ENCODE peak calls at places on chromosome 2, in nine cellular contexts. One of them, this sample, is unnamed.

GRCh38 chr2:218569661-218570500 is 1.2 kb downstream of the CNOT9 start:
- DNase-seq in NCI-H1417: peak; percentile 66
- DNase-seq in stimulated activated CD8-positive, alpha-beta memory T cell treated with anti-CD3 and anti-CD28 coated beads, Interleukin-4, amount 100 ng/mL, for 4 hours: no peak
- DNase-seq in activated CD4-positive, alpha-beta T cell treated with anti-CD3 and anti-CD28 coated beads for 36 hours: peak; percentile 24
- DNase-seq in frontal cortex: no peak
- DNase-seq in EH: peak; percentile 48
- DNase-seq in posterior cingulate gyrus: no peak
- DNase-seq in stimulated activated naive CD4-positive, alpha-beta T cell treated with Interleukin-2 at 50 U/mL for 16 hours: no peak
- DNase-seq in mesenteric fat pad: no peak
- DNase-seq in this sample: no peak

GRCh38 chr2:37090019-37090477 is 5.7 kb downstream of the GPATCH11 start:
- DNase-seq in NCI-H1417: no peak
- DNase-seq in stimulated activated CD8-positive, alpha-beta memory T cell treated with anti-CD3 and anti-CD28 coated beads, Interleukin-4, amount 100 ng/mL, for 4 hours: no peak
- DNase-seq in activated CD4-positive, alpha-beta T cell treated with anti-CD3 and anti-CD28 coated beads for 36 hours: no peak
- DNase-seq in frontal cortex: no peak
- DNase-seq in EH: no peak
- DNase-seq in posterior cingulate gyrus: no peak
- DNase-seq in stimulated activated naive CD4-positive, alpha-beta T cell treated with Interleukin-2 at 50 U/mL for 16 hours: no peak
- DNase-seq in mesenteric fat pad: no peak
- DNase-seq in this sample: no peak

GRCh38 chr2:41595235-41595634 is 452.6 kb upstream of the PKDCC start:
- DNase-seq in NCI-H1417: no peak
- DNase-seq in stimulated activated CD8-positive, alpha-beta memory T cell treated with anti-CD3 and anti-CD28 coated beads, Interleukin-4, amount 100 ng/mL, for 4 hours: no peak
- DNase-seq in activated CD4-positive, alpha-beta T cell treated with anti-CD3 and anti-CD28 coated beads for 36 hours: no peak
- DNase-seq in frontal cortex: no peak
- DNase-seq in EH: no peak
- DNase-seq in posterior cingulate gyrus: no peak
- DNase-seq in stimulated activated naive CD4-positive, alpha-beta T cell treated with Interleukin-2 at 50 U/mL for 16 hours: no peak
- DNase-seq in mesenteric fat pad: no peak
- DNase-seq in this sample: no peak

GRCh38 chr2:61877571-61878245 is 10.7 kb downstream of the CCT4 start:
- DNase-seq in NCI-H1417: no peak
- DNase-seq in stimulated activated CD8-positive, alpha-beta memory T cell treated with anti-CD3 and anti-CD28 coated beads, Interleukin-4, amount 100 ng/mL, for 4 hours: no peak
- DNase-seq in activated CD4-positive, alpha-beta T cell treated with anti-CD3 and anti-CD28 coated beads for 36 hours: no peak
- DNase-seq in frontal cortex: no peak
- DNase-seq in EH: no peak
- DNase-seq in posterior cingulate gyrus: no peak
- DNase-seq in stimulated activated naive CD4-positive, alpha-beta T cell treated with Interleukin-2 at 50 U/mL for 16 hours: no peak
- DNase-seq in mesenteric fat pad: no peak
- DNase-seq in this sample: no peak

GRCh38 chr2:58925676-58926081 is 684.6 kb upstream of the FANCL start:
- DNase-seq in NCI-H1417: no peak
- DNase-seq in stimulated activated CD8-positive, alpha-beta memory T cell treated with anti-CD3 and anti-CD28 coated beads, Interleukin-4, amount 100 ng/mL, for 4 hours: no peak
- DNase-seq in activated CD4-positive, alpha-beta T cell treated with anti-CD3 and anti-CD28 coated beads for 36 hours: no peak
- DNase-seq in frontal cortex: no peak
- DNase-seq in EH: peak; percentile 87
- DNase-seq in posterior cingulate gyrus: peak; percentile 91
- DNase-seq in stimulated activated naive CD4-positive, alpha-beta T cell treated with Interleukin-2 at 50 U/mL for 16 hours: no peak
- DNase-seq in mesenteric fat pad: no peak
- DNase-seq in this sample: no peak

GRCh38 chr2:47003641-47004427 is 88.2 kb upstream of the MCFD2 start:
- DNase-seq in NCI-H1417: no peak
- DNase-seq in stimulated activated CD8-positive, alpha-beta memory T cell treated with anti-CD3 and anti-CD28 coated beads, Interleukin-4, amount 100 ng/mL, for 4 hours: no peak
- DNase-seq in activated CD4-positive, alpha-beta T cell treated with anti-CD3 and anti-CD28 coated beads for 36 hours: no peak
- DNase-seq in frontal cortex: no peak
- DNase-seq in EH: peak; percentile 59
- DNase-seq in posterior cingulate gyrus: no peak
- DNase-seq in stimulated activated naive CD4-positive, alpha-beta T cell treated with Interleukin-2 at 50 U/mL for 16 hours: no peak
- DNase-seq in mesenteric fat pad: no peak
- DNase-seq in this sample: no peak

GRCh38 chr2:221655279-221655678 is 83.2 kb upstream of the EPHA4 start:
- DNase-seq in NCI-H1417: no peak
- DNase-seq in stimulated activated CD8-positive, alpha-beta memory T cell treated with anti-CD3 and anti-CD28 coated beads, Interleukin-4, amount 100 ng/mL, for 4 hours: no peak
- DNase-seq in activated CD4-positive, alpha-beta T cell treated with anti-CD3 and anti-CD28 coated beads for 36 hours: no peak
- DNase-seq in frontal cortex: no peak
- DNase-seq in EH: no peak
- DNase-seq in posterior cingulate gyrus: no peak
- DNase-seq in stimulated activated naive CD4-positive, alpha-beta T cell treated with Interleukin-2 at 50 U/mL for 16 hours: no peak
- DNase-seq in mesenteric fat pad: no peak
- DNase-seq in this sample: no peak

GRCh38 chr2:148720501-148720998 is 76.0 kb downstream of the EPC2 start:
- DNase-seq in NCI-H1417: no peak
- DNase-seq in stimulated activated CD8-positive, alpha-beta memory T cell treated with anti-CD3 and anti-CD28 coated beads, Interleukin-4, amount 100 ng/mL, for 4 hours: no peak
- DNase-seq in activated CD4-positive, alpha-beta T cell treated with anti-CD3 and anti-CD28 coated beads for 36 hours: peak; percentile 44
- DNase-seq in frontal cortex: no peak
- DNase-seq in EH: peak; percentile 18
- DNase-seq in posterior cingulate gyrus: peak; percentile 89
- DNase-seq in stimulated activated naive CD4-positive, alpha-beta T cell treated with Interleukin-2 at 50 U/mL for 16 hours: no peak
- DNase-seq in mesenteric fat pad: no peak
- DNase-seq in this sample: no peak

GRCh38 chr2:70726947-70727725 is 40.9 kb downstream of the ADD2 start:
- DNase-seq in NCI-H1417: no peak
- DNase-seq in stimulated activated CD8-positive, alpha-beta memory T cell treated with anti-CD3 and anti-CD28 coated beads, Interleukin-4, amount 100 ng/mL, for 4 hours: no peak
- DNase-seq in activated CD4-positive, alpha-beta T cell treated with anti-CD3 and anti-CD28 coated beads for 36 hours: no peak
- DNase-seq in frontal cortex: no peak
- DNase-seq in EH: peak; percentile 23
- DNase-seq in posterior cingulate gyrus: no peak
- DNase-seq in stimulated activated naive CD4-positive, alpha-beta T cell treated with Interleukin-2 at 50 U/mL for 16 hours: no peak
- DNase-seq in mesenteric fat pad: no peak
- DNase-seq in this sample: no peak

GRCh38 chr2:56741601-56742102 is 557.9 kb downstream of the CCDC85A start:
- DNase-seq in NCI-H1417: no peak
- DNase-seq in stimulated activated CD8-positive, alpha-beta memory T cell treated with anti-CD3 and anti-CD28 coated beads, Interleukin-4, amount 100 ng/mL, for 4 hours: no peak
- DNase-seq in activated CD4-positive, alpha-beta T cell treated with anti-CD3 and anti-CD28 coated beads for 36 hours: no peak
- DNase-seq in frontal cortex: no peak
- DNase-seq in EH: peak; percentile 96
- DNase-seq in posterior cingulate gyrus: peak; percentile 86
- DNase-seq in stimulated activated naive CD4-positive, alpha-beta T cell treated with Interleukin-2 at 50 U/mL for 16 hours: no peak
- DNase-seq in mesenteric fat pad: no peak
- DNase-seq in this sample: no peak

GRCh38 chr2:121088251-121089004 is 196.6 kb downstream of the TFCP2L1 start:
- DNase-seq in NCI-H1417: no peak
- DNase-seq in stimulated activated CD8-positive, alpha-beta memory T cell treated with anti-CD3 and anti-CD28 coated beads, Interleukin-4, amount 100 ng/mL, for 4 hours: no peak
- DNase-seq in activated CD4-positive, alpha-beta T cell treated with anti-CD3 and anti-CD28 coated beads for 36 hours: no peak
- DNase-seq in frontal cortex: no peak
- DNase-seq in EH: no peak
- DNase-seq in posterior cingulate gyrus: peak; percentile 68
- DNase-seq in stimulated activated naive CD4-positive, alpha-beta T cell treated with Interleukin-2 at 50 U/mL for 16 hours: no peak
- DNase-seq in mesenteric fat pad: no peak
- DNase-seq in this sample: no peak

GRCh38 chr2:65991332-65991731 is 443.6 kb upstream of the MEIS1 start:
- DNase-seq in NCI-H1417: peak; percentile 63
- DNase-seq in stimulated activated CD8-positive, alpha-beta memory T cell treated with anti-CD3 and anti-CD28 coated beads, Interleukin-4, amount 100 ng/mL, for 4 hours: no peak
- DNase-seq in activated CD4-positive, alpha-beta T cell treated with anti-CD3 and anti-CD28 coated beads for 36 hours: no peak
- DNase-seq in frontal cortex: no peak
- DNase-seq in EH: peak; percentile 9
- DNase-seq in posterior cingulate gyrus: no peak
- DNase-seq in stimulated activated naive CD4-positive, alpha-beta T cell treated with Interleukin-2 at 50 U/mL for 16 hours: no peak
- DNase-seq in mesenteric fat pad: no peak
- DNase-seq in this sample: no peak

GRCh38 chr2:28750316-28751101 is 1.1 kb upstream of the PPP1CB start:
- DNase-seq in NCI-H1417: peak; percentile 87
- DNase-seq in stimulated activated CD8-positive, alpha-beta memory T cell treated with anti-CD3 and anti-CD28 coated beads, Interleukin-4, amount 100 ng/mL, for 4 hours: no peak
- DNase-seq in activated CD4-positive, alpha-beta T cell treated with anti-CD3 and anti-CD28 coated beads for 36 hours: peak; percentile 55
- DNase-seq in frontal cortex: no peak
- DNase-seq in EH: peak; percentile 58
- DNase-seq in posterior cingulate gyrus: no peak
- DNase-seq in stimulated activated naive CD4-positive, alpha-beta T cell treated with Interleukin-2 at 50 U/mL for 16 hours: peak; percentile 34
- DNase-seq in mesenteric fat pad: no peak
- DNase-seq in this sample: peak; percentile 12

GRCh38 chr2:24527536-24527935 is 36.5 kb downstream of the NCOA1 start:
- DNase-seq in NCI-H1417: no peak
- DNase-seq in stimulated activated CD8-positive, alpha-beta memory T cell treated with anti-CD3 and anti-CD28 coated beads, Interleukin-4, amount 100 ng/mL, for 4 hours: no peak
- DNase-seq in activated CD4-positive, alpha-beta T cell treated with anti-CD3 and anti-CD28 coated beads for 36 hours: no peak
- DNase-seq in frontal cortex: no peak
- DNase-seq in EH: no peak
- DNase-seq in posterior cingulate gyrus: no peak
- DNase-seq in stimulated activated naive CD4-positive, alpha-beta T cell treated with Interleukin-2 at 50 U/mL for 16 hours: no peak
- DNase-seq in mesenteric fat pad: no peak
- DNase-seq in this sample: no peak

GRCh38 chr2:214578395-214578794 is 167.5 kb downstream of the VWC2L start:
- DNase-seq in NCI-H1417: no peak
- DNase-seq in stimulated activated CD8-positive, alpha-beta memory T cell treated with anti-CD3 and anti-CD28 coated beads, Interleukin-4, amount 100 ng/mL, for 4 hours: no peak
- DNase-seq in activated CD4-positive, alpha-beta T cell treated with anti-CD3 and anti-CD28 coated beads for 36 hours: no peak
- DNase-seq in frontal cortex: no peak
- DNase-seq in EH: no peak
- DNase-seq in posterior cingulate gyrus: no peak
- DNase-seq in stimulated activated naive CD4-positive, alpha-beta T cell treated with Interleukin-2 at 50 U/mL for 16 hours: no peak
- DNase-seq in mesenteric fat pad: no peak
- DNase-seq in this sample: no peak

GRCh38 chr2:241620419-241620769 is 16.6 kb downstream of the THAP4 start:
- DNase-seq in NCI-H1417: no peak
- DNase-seq in stimulated activated CD8-positive, alpha-beta memory T cell treated with anti-CD3 and anti-CD28 coated beads, Interleukin-4, amount 100 ng/mL, for 4 hours: no peak
- DNase-seq in activated CD4-positive, alpha-beta T cell treated with anti-CD3 and anti-CD28 coated beads for 36 hours: peak; percentile 90
- DNase-seq in frontal cortex: no peak
- DNase-seq in EH: peak; percentile 30
- DNase-seq in posterior cingulate gyrus: no peak
- DNase-seq in stimulated activated naive CD4-positive, alpha-beta T cell treated with Interleukin-2 at 50 U/mL for 16 hours: peak; percentile 78
- DNase-seq in mesenteric fat pad: no peak
- DNase-seq in this sample: peak; percentile 74

GRCh38 chr2:66840321-66841014 is 405.5 kb downstream of the MEIS1 start:
- DNase-seq in NCI-H1417: no peak
- DNase-seq in stimulated activated CD8-positive, alpha-beta memory T cell treated with anti-CD3 and anti-CD28 coated beads, Interleukin-4, amount 100 ng/mL, for 4 hours: no peak
- DNase-seq in activated CD4-positive, alpha-beta T cell treated with anti-CD3 and anti-CD28 coated beads for 36 hours: no peak
- DNase-seq in frontal cortex: no peak
- DNase-seq in EH: peak; percentile 69
- DNase-seq in posterior cingulate gyrus: no peak
- DNase-seq in stimulated activated naive CD4-positive, alpha-beta T cell treated with Interleukin-2 at 50 U/mL for 16 hours: no peak
- DNase-seq in mesenteric fat pad: no peak
- DNase-seq in this sample: no peak

GRCh38 chr2:164810843-164811242 is 30.8 kb downstream of the COBLL1 start:
- DNase-seq in NCI-H1417: no peak
- DNase-seq in stimulated activated CD8-positive, alpha-beta memory T cell treated with anti-CD3 and anti-CD28 coated beads, Interleukin-4, amount 100 ng/mL, for 4 hours: no peak
- DNase-seq in activated CD4-positive, alpha-beta T cell treated with anti-CD3 and anti-CD28 coated beads for 36 hours: no peak
- DNase-seq in frontal cortex: no peak
- DNase-seq in EH: peak; percentile 49
- DNase-seq in posterior cingulate gyrus: no peak
- DNase-seq in stimulated activated naive CD4-positive, alpha-beta T cell treated with Interleukin-2 at 50 U/mL for 16 hours: no peak
- DNase-seq in mesenteric fat pad: no peak
- DNase-seq in this sample: no peak

GRCh38 chr2:96468904-96469303 is 36.3 kb downstream of the NEURL3 start:
- DNase-seq in NCI-H1417: no peak
- DNase-seq in stimulated activated CD8-positive, alpha-beta memory T cell treated with anti-CD3 and anti-CD28 coated beads, Interleukin-4, amount 100 ng/mL, for 4 hours: no peak
- DNase-seq in activated CD4-positive, alpha-beta T cell treated with anti-CD3 and anti-CD28 coated beads for 36 hours: no peak
- DNase-seq in frontal cortex: no peak
- DNase-seq in EH: no peak
- DNase-seq in posterior cingulate gyrus: peak; percentile 35
- DNase-seq in stimulated activated naive CD4-positive, alpha-beta T cell treated with Interleukin-2 at 50 U/mL for 16 hours: no peak
- DNase-seq in mesenteric fat pad: no peak
- DNase-seq in this sample: no peak

GRCh38 chr2:10985260-10985659 is 73.5 kb downstream of the KCNF1 start:
- DNase-seq in NCI-H1417: no peak
- DNase-seq in stimulated activated CD8-positive, alpha-beta memory T cell treated with anti-CD3 and anti-CD28 coated beads, Interleukin-4, amount 100 ng/mL, for 4 hours: no peak
- DNase-seq in activated CD4-positive, alpha-beta T cell treated with anti-CD3 and anti-CD28 coated beads for 36 hours: no peak
- DNase-seq in frontal cortex: no peak
- DNase-seq in EH: no peak
- DNase-seq in posterior cingulate gyrus: peak; percentile 71
- DNase-seq in stimulated activated naive CD4-positive, alpha-beta T cell treated with Interleukin-2 at 50 U/mL for 16 hours: no peak
- DNase-seq in mesenteric fat pad: peak; percentile 8
- DNase-seq in this sample: no peak

GRCh38 chr2:134454426-134454825 is 200.6 kb downstream of the MGAT5 start:
- DNase-seq in NCI-H1417: no peak
- DNase-seq in stimulated activated CD8-positive, alpha-beta memory T cell treated with anti-CD3 and anti-CD28 coated beads, Interleukin-4, amount 100 ng/mL, for 4 hours: no peak
- DNase-seq in activated CD4-positive, alpha-beta T cell treated with anti-CD3 and anti-CD28 coated beads for 36 hours: no peak
- DNase-seq in frontal cortex: no peak
- DNase-seq in EH: no peak
- DNase-seq in posterior cingulate gyrus: peak; percentile 24
- DNase-seq in stimulated activated naive CD4-positive, alpha-beta T cell treated with Interleukin-2 at 50 U/mL for 16 hours: no peak
- DNase-seq in mesenteric fat pad: peak; percentile 20
- DNase-seq in this sample: no peak

GRCh38 chr2:132681766-132682165 is 11.8 kb upstream of the LYPD1 start:
- DNase-seq in NCI-H1417: no peak
- DNase-seq in stimulated activated CD8-positive, alpha-beta memory T cell treated with anti-CD3 and anti-CD28 coated beads, Interleukin-4, amount 100 ng/mL, for 4 hours: no peak
- DNase-seq in activated CD4-positive, alpha-beta T cell treated with anti-CD3 and anti-CD28 coated beads for 36 hours: no peak
- DNase-seq in frontal cortex: no peak
- DNase-seq in EH: peak; percentile 36
- DNase-seq in posterior cingulate gyrus: no peak
- DNase-seq in stimulated activated naive CD4-positive, alpha-beta T cell treated with Interleukin-2 at 50 U/mL for 16 hours: no peak
- DNase-seq in mesenteric fat pad: no peak
- DNase-seq in this sample: no peak

GRCh38 chr2:33709986-33710385 is 110.9 kb upstream of the FAM98A start:
- DNase-seq in NCI-H1417: no peak
- DNase-seq in stimulated activated CD8-positive, alpha-beta memory T cell treated with anti-CD3 and anti-CD28 coated beads, Interleukin-4, amount 100 ng/mL, for 4 hours: no peak
- DNase-seq in activated CD4-positive, alpha-beta T cell treated with anti-CD3 and anti-CD28 coated beads for 36 hours: no peak
- DNase-seq in frontal cortex: no peak
- DNase-seq in EH: peak; percentile 7
- DNase-seq in posterior cingulate gyrus: no peak
- DNase-seq in stimulated activated naive CD4-positive, alpha-beta T cell treated with Interleukin-2 at 50 U/mL for 16 hours: no peak
- DNase-seq in mesenteric fat pad: no peak
- DNase-seq in this sample: no peak

GRCh38 chr2:85840091-85840490 is 48.7 kb downstream of the ST3GAL5 start:
- DNase-seq in NCI-H1417: no peak
- DNase-seq in stimulated activated CD8-positive, alpha-beta memory T cell treated with anti-CD3 and anti-CD28 coated beads, Interleukin-4, amount 100 ng/mL, for 4 hours: no peak
- DNase-seq in activated CD4-positive, alpha-beta T cell treated with anti-CD3 and anti-CD28 coated beads for 36 hours: no peak
- DNase-seq in frontal cortex: no peak
- DNase-seq in EH: no peak
- DNase-seq in posterior cingulate gyrus: no peak
- DNase-seq in stimulated activated naive CD4-positive, alpha-beta T cell treated with Interleukin-2 at 50 U/mL for 16 hours: no peak
- DNase-seq in mesenteric fat pad: no peak
- DNase-seq in this sample: no peak

GRCh38 chr2:167264380-167264779 is 376.1 kb downstream of the XIRP2 start:
- DNase-seq in NCI-H1417: peak; percentile 46
- DNase-seq in stimulated activated CD8-positive, alpha-beta memory T cell treated with anti-CD3 and anti-CD28 coated beads, Interleukin-4, amount 100 ng/mL, for 4 hours: no peak
- DNase-seq in activated CD4-positive, alpha-beta T cell treated with anti-CD3 and anti-CD28 coated beads for 36 hours: peak; percentile 13
- DNase-seq in frontal cortex: no peak
- DNase-seq in EH: peak; percentile 15
- DNase-seq in posterior cingulate gyrus: peak; percentile 90
- DNase-seq in stimulated activated naive CD4-positive, alpha-beta T cell treated with Interleukin-2 at 50 U/mL for 16 hours: no peak
- DNase-seq in mesenteric fat pad: no peak
- DNase-seq in this sample: no peak

GRCh38 chr2:70596293-70596692 is 42.7 kb upstream of the TGFA start:
- DNase-seq in NCI-H1417: no peak
- DNase-seq in stimulated activated CD8-positive, alpha-beta memory T cell treated with anti-CD3 and anti-CD28 coated beads, Interleukin-4, amount 100 ng/mL, for 4 hours: no peak
- DNase-seq in activated CD4-positive, alpha-beta T cell treated with anti-CD3 and anti-CD28 coated beads for 36 hours: peak; percentile 16
- DNase-seq in frontal cortex: no peak
- DNase-seq in EH: no peak
- DNase-seq in posterior cingulate gyrus: no peak
- DNase-seq in stimulated activated naive CD4-positive, alpha-beta T cell treated with Interleukin-2 at 50 U/mL for 16 hours: no peak
- DNase-seq in mesenteric fat pad: no peak
- DNase-seq in this sample: no peak

GRCh38 chr2:58923869-58924268 is 682.7 kb upstream of the FANCL start:
- DNase-seq in NCI-H1417: no peak
- DNase-seq in stimulated activated CD8-positive, alpha-beta memory T cell treated with anti-CD3 and anti-CD28 coated beads, Interleukin-4, amount 100 ng/mL, for 4 hours: no peak
- DNase-seq in activated CD4-positive, alpha-beta T cell treated with anti-CD3 and anti-CD28 coated beads for 36 hours: no peak
- DNase-seq in frontal cortex: no peak
- DNase-seq in EH: peak; percentile 99
- DNase-seq in posterior cingulate gyrus: no peak
- DNase-seq in stimulated activated naive CD4-positive, alpha-beta T cell treated with Interleukin-2 at 50 U/mL for 16 hours: no peak
- DNase-seq in mesenteric fat pad: no peak
- DNase-seq in this sample: no peak

GRCh38 chr2:64054166-64054915 is 35.1 kb upstream of the VPS54 start:
- DNase-seq in NCI-H1417: peak; percentile 51
- DNase-seq in stimulated activated CD8-positive, alpha-beta memory T cell treated with anti-CD3 and anti-CD28 coated beads, Interleukin-4, amount 100 ng/mL, for 4 hours: no peak
- DNase-seq in activated CD4-positive, alpha-beta T cell treated with anti-CD3 and anti-CD28 coated beads for 36 hours: no peak
- DNase-seq in frontal cortex: no peak
- DNase-seq in EH: no peak
- DNase-seq in posterior cingulate gyrus: no peak
- DNase-seq in stimulated activated naive CD4-positive, alpha-beta T cell treated with Interleukin-2 at 50 U/mL for 16 hours: no peak
- DNase-seq in mesenteric fat pad: no peak
- DNase-seq in this sample: no peak

GRCh38 chr2:231532189-231533035 is 2.2 kb upstream of the NMUR1 start:
- DNase-seq in NCI-H1417: no peak
- DNase-seq in stimulated activated CD8-positive, alpha-beta memory T cell treated with anti-CD3 and anti-CD28 coated beads, Interleukin-4, amount 100 ng/mL, for 4 hours: no peak
- DNase-seq in activated CD4-positive, alpha-beta T cell treated with anti-CD3 and anti-CD28 coated beads for 36 hours: no peak
- DNase-seq in frontal cortex: no peak
- DNase-seq in EH: peak; percentile 7
- DNase-seq in posterior cingulate gyrus: peak; percentile 62
- DNase-seq in stimulated activated naive CD4-positive, alpha-beta T cell treated with Interleukin-2 at 50 U/mL for 16 hours: no peak
- DNase-seq in mesenteric fat pad: no peak
- DNase-seq in this sample: no peak

GRCh38 chr2:128260239-128261138 is 58.2 kb downstream of the HS6ST1 start:
- DNase-seq in NCI-H1417: no peak
- DNase-seq in stimulated activated CD8-positive, alpha-beta memory T cell treated with anti-CD3 and anti-CD28 coated beads, Interleukin-4, amount 100 ng/mL, for 4 hours: no peak
- DNase-seq in activated CD4-positive, alpha-beta T cell treated with anti-CD3 and anti-CD28 coated beads for 36 hours: no peak
- DNase-seq in frontal cortex: peak; percentile 50
- DNase-seq in EH: peak; percentile 89
- DNase-seq in posterior cingulate gyrus: peak; percentile 95
- DNase-seq in stimulated activated naive CD4-positive, alpha-beta T cell treated with Interleukin-2 at 50 U/mL for 16 hours: no peak
- DNase-seq in mesenteric fat pad: peak; percentile 89
- DNase-seq in this sample: no peak

GRCh38 chr2:138677179-138677578 is 103.0 kb downstream of the NXPH2 start:
- DNase-seq in NCI-H1417: peak; percentile 33
- DNase-seq in stimulated activated CD8-positive, alpha-beta memory T cell treated with anti-CD3 and anti-CD28 coated beads, Interleukin-4, amount 100 ng/mL, for 4 hours: no peak
- DNase-seq in activated CD4-positive, alpha-beta T cell treated with anti-CD3 and anti-CD28 coated beads for 36 hours: no peak
- DNase-seq in frontal cortex: no peak
- DNase-seq in EH: no peak
- DNase-seq in posterior cingulate gyrus: no peak
- DNase-seq in stimulated activated naive CD4-positive, alpha-beta T cell treated with Interleukin-2 at 50 U/mL for 16 hours: no peak
- DNase-seq in mesenteric fat pad: no peak
- DNase-seq in this sample: no peak